ENCODE peak calls at places on chromosomes 1 and 21, in five cellular contexts. W, Q, C, D and A are unnamed samples.

GRCh38 chr1:62228883-62229187 is 34.2 kb downstream of the L1TD1 start:
- DNase-seq in W (no peak), Q (no peak), C (no peak), D (no peak), A (no peak)

GRCh38 chr1:37951783-37952624 is 5.2 kb upstream of the INPP5B start:
- DNase-seq in W (peak), Q (no peak), C (no peak), D (no peak), A (peak)

GRCh38 chr1:6183520-6183989 is 3.4 kb upstream of the CHD5 start:
- DNase-seq in W (no peak), Q (no peak), C (no peak), D (no peak), A (no peak)

GRCh38 chr1:17742590-17742989 is 12.5 kb upstream of the ACTL8 start:
- DNase-seq in W (no peak), Q (no peak), C (peak), D (no peak), A (no peak)

GRCh38 chr1:223556414-223557124 is 108.9 kb downstream of the CAPN8 start:
- DNase-seq in W (no peak), Q (no peak), C (peak), D (peak), A (peak)

GRCh38 chr1:13808729-13809131 is 108.7 kb downstream of the PRDM2 start:
- DNase-seq in W (no peak), Q (no peak), C (peak), D (no peak), A (peak)

GRCh38 chr1:26500488-26501175 is 28.4 kb downstream of the HMGN2 start:
- DNase-seq in W (peak), Q (peak), C (peak), D (peak), A (peak)

GRCh38 chr1:44802306-44803061 is 2.3 kb downstream of the PLK3 start:
- DNase-seq in W (peak), Q (no peak), C (no peak), D (no peak), A (peak)

GRCh38 chr1:172976222-172977041 is 74.3 kb downstream of the TNFSF18 start:
- DNase-seq in W (no peak), Q (no peak), C (peak), D (no peak), A (no peak)

GRCh38 chr1:150995896-150996295 is 10.8 kb downstream of the MINDY1 start:
- DNase-seq in W (no peak), Q (no peak), C (peak), D (no peak), A (no peak)

GRCh38 chr1:244173240-244173639 is 122.2 kb downstream of the ZBTB18 start:
- DNase-seq in W (no peak), Q (no peak), C (no peak), D (no peak), A (no peak)

GRCh38 chr1:73868824-73869223 is 329.2 kb downstream of the LRRIQ3 start:
- DNase-seq in W (no peak), Q (no peak), C (no peak), D (no peak), A (no peak)

GRCh38 chr1:201282931-201283829 is at the start of gene PKP1:
- DNase-seq in W (peak), Q (no peak), C (no peak), D (no peak), A (peak)

GRCh38 chr1:173122958-173123852 is 72.5 kb upstream of the TNFSF18 start:
- DNase-seq in W (peak), Q (peak), C (peak), D (no peak), A (peak)

GRCh38 chr1:43590389-43590788 is 59.6 kb upstream of the KDM4A start:
- DNase-seq in W (no peak), Q (no peak), C (no peak), D (no peak), A (no peak)

GRCh38 chr21:34956416-34957316 is 92.4 kb downstream of the RUNX1 start:
- DNase-seq in W (no peak), Q (no peak), C (no peak), D (no peak), A (no peak)

GRCh38 chr1:8174807-8175206 is 143.1 kb upstream of the SLC45A1 start:
- DNase-seq in W (no peak), Q (no peak), C (peak), D (no peak), A (peak)

GRCh38 chr21:35614412-35614901 is 445.9 kb downstream of the SETD4 start:
- DNase-seq in W (no peak), Q (no peak), C (peak), D (no peak), A (no peak)

GRCh38 chr21:41769521-41769920 is 2.7 kb upstream of the RIPK4 start:
- DNase-seq in W (no peak), Q (no peak), C (no peak), D (no peak), A (peak)

GRCh38 chr1:183349201-183349711 is 68.9 kb downstream of the NMNAT2 start:
- DNase-seq in W (no peak), Q (no peak), C (peak), D (no peak), A (no peak)